ENCODE peak calls at places on chromosomes 16 and 17, in eight cellular contexts. N is hippocampal formation; I is AG09319; C is esophagus muscularis mucosa; Q is Right ventricle myocardium superior; Y is GM13977; K is RWPE1; W is stimulated activated CD4-positive, alpha-beta T cell treated with anti-CD3 and anti-CD28 coated beads, TNF-alpha, amount 100 ng/mL, for 24 hours. U is an unnamed sample.

GRCh38 chr17:47866941-47867340 is 16.0 kb upstream of the SP6 start:
- DNase-seq in C (no peak), Y (no peak), I (no peak), W (no peak), N (no peak), K (no peak), Q (no peak), U (no peak)

GRCh38 chr17:31489295-31490018 is 98.0 kb downstream of the RAB11FIP4 start:
- DNase-seq in C (no peak), I (no peak), K (peak), Y (no peak), N (no peak), W (no peak), Q (no peak), U (peak)

GRCh38 chr17:82253179-82253544 is 20.3 kb downstream of the CSNK1D start:
- DNase-seq in N (no peak), K (no peak), Q (no peak), I (no peak), C (no peak), Y (no peak), W (no peak), U (no peak)

GRCh38 chr17:3543453-3543852 is 14.2 kb downstream of the TRPV3 start:
- DNase-seq in Q (peak), N (no peak), Y (no peak), K (no peak), W (no peak), I (no peak), C (no peak), U (no peak)

GRCh38 chr16:30132591-30132990 is 9.6 kb upstream of the MAPK3 start:
- DNase-seq in C (no peak), W (no peak), N (no peak), K (no peak), Y (no peak), Q (no peak), I (no peak), U (no peak)

GRCh38 chr17:61201211-61201610 is 198.4 kb upstream of the TBX2 start:
- DNase-seq in W (no peak), K (no peak), N (no peak), Q (no peak), C (no peak), Y (no peak), I (peak), U (peak)

GRCh38 chr16:6643083-6643686 is 689.5 kb upstream of the RBFOX1 start:
- DNase-seq in W (peak), C (no peak), N (peak), Q (no peak), Y (peak), I (peak), K (peak), U (peak)

GRCh38 chr16:67530013-67530939 is 1.6 kb downstream of the RIPOR1 start:
- DNase-seq in I (no peak), W (no peak), Y (peak), N (peak), K (no peak), Q (peak), C (no peak), U (peak)

U was measured in trophoblast cell.